ENCODE peak calls at places on chromosomes 7 and 10, in four cellular contexts. E is AG04450; B is mucosa of gallbladder; N is stimulated activated CD4-positive, alpha-beta T cell treated with anti-CD3 and anti-CD28 coated beads, Interleukin-15, amount 100 ng/mL, for 24 hours. R is an unnamed sample.

GRCh38 chr7:151725844-151726770 is 150.8 kb downstream of the PRKAG2 start:
- DNase-seq in E (no peak), B (no peak), N (no peak), R (no peak)

GRCh38 chr7:8436965-8437364 is 3.6 kb downstream of the NXPH1 start:
- DNase-seq in E (no peak), B (peak), N (peak), R (no peak)

GRCh38 chr7:117995850-117996650 is 122.8 kb upstream of the CTTNBP2 start:
- DNase-seq in E (no peak), B (no peak), N (no peak), R (no peak)

GRCh38 chr10:128047991-128048826 is 78.0 kb downstream of the MKI67 start:
- DNase-seq in E (no peak), B (no peak), N (peak), R (no peak)

GRCh38 chr7:22549667-22550513 is 49.9 kb upstream of the STEAP1B start:
- DNase-seq in E (no peak), B (no peak), N (peak), R (no peak)

GRCh38 chr7:45359781-45360180 is 202.2 kb downstream of the RAMP3 start:
- DNase-seq in E (no peak), B (no peak), N (no peak), R (no peak)

GRCh38 chr10:110058215-110058614 is 50.4 kb downstream of the ADD3 start:
- DNase-seq in E (no peak), B (no peak), N (no peak), R (no peak)

GRCh38 chr7:100679927-100680588 is 6.5 kb downstream of the GNB2 start:
- DNase-seq in E (no peak), B (no peak), N (peak), R (no peak)

R was measured in effector memory CD4-positive, alpha-beta T cell.